ENCODE peak calls at places on chromosome 2, in five cellular contexts. C is stomach, O is sigmoid colon, G is upper lobe of left lung, U is A549. J is an unnamed sample.

GRCh38 chr2:26848336-26849055 is 564 bp downstream of the DPYSL5 start:
- DNase-seq in C (no peak), O (no peak), G (peak), U (peak), J (no peak)

GRCh38 chr2:134110532-134110931 is 143.3 kb upstream of the MGAT5 start:
- DNase-seq in C (no peak), O (no peak), G (no peak), U (no peak), J (no peak)

GRCh38 chr2:219562049-219563020 is 9.0 kb downstream of the OBSL1 start:
- DNase-seq in C (no peak), O (no peak), G (peak), U (no peak), J (no peak)

GRCh38 chr2:196259507-196260481 is 88.4 kb upstream of the STK17B start:
- DNase-seq in C (no peak), O (no peak), G (no peak), U (peak), J (no peak)

GRCh38 chr2:119549236-119549635 is 5.0 kb downstream of the CFAP221 start:
- DNase-seq in C (no peak), O (no peak), G (no peak), U (no peak), J (no peak)

GRCh38 chr2:223896751-223897320 is 48.3 kb downstream of the WDFY1 start:
- DNase-seq in C (no peak), O (no peak), G (no peak), U (no peak), J (no peak)

GRCh38 chr2:220270506-220271070 is 643.2 kb downstream of the SLC4A3 start:
- DNase-seq in C (no peak), O (no peak), G (no peak), U (no peak), J (no peak)

GRCh38 chr2:1234731-1235308 is 178.4 kb upstream of the TPO start:
- DNase-seq in C (no peak), O (no peak), G (no peak), U (no peak), J (no peak)

GRCh38 chr2:189798312-189799029 is 14.2 kb downstream of the PMS1 start:
- DNase-seq in C (no peak), O (no peak), G (no peak), U (peak), J (no peak)

GRCh38 chr2:201854221-201854801 is 48.0 kb downstream of the CDK15 start:
- DNase-seq in C (no peak), O (no peak), G (no peak), U (no peak), J (no peak)

GRCh38 chr2:239021224-239021623 is 173.3 kb downstream of the TWIST2 start:
- DNase-seq in C (no peak), O (peak), G (no peak), U (no peak), J (no peak)

GRCh38 chr2:127525692-127526141 is 572 bp downstream of the IWS1 start:
- DNase-seq in C (no peak), O (no peak), G (no peak), U (peak), J (peak)

GRCh38 chr2:36359006-36359580 is 3.5 kb downstream of the CRIM1 start:
- DNase-seq in C (no peak), O (no peak), G (no peak), U (no peak), J (no peak)

GRCh38 chr2:75608684-75609333 is 37.8 kb upstream of the MRPL19 start:
- DNase-seq in C (peak), O (no peak), G (peak), U (peak), J (peak)

GRCh38 chr2:75605770-75606535 is 40.6 kb upstream of the MRPL19 start:
- DNase-seq in C (no peak), O (no peak), G (no peak), U (peak), J (no peak)

GRCh38 chr2:69715964-69716363 is 26.0 kb upstream of the ANXA4 start:
- DNase-seq in C (no peak), O (no peak), G (no peak), U (peak), J (no peak)

GRCh38 chr2:242017086-242017485 is 147.6 kb downstream of the RTP5 start:
- DNase-seq in C (no peak), O (peak), G (no peak), U (no peak), J (no peak)

GRCh38 chr2:106314427-106314826 is 120.3 kb upstream of the UXS1 start:
- DNase-seq in C (no peak), O (no peak), G (no peak), U (no peak), J (no peak)

GRCh38 chr2:37026050-37026449 is 58.1 kb downstream of the HEATR5B start:
- DNase-seq in C (no peak), O (no peak), G (no peak), U (peak), J (no peak)

GRCh38 chr2:143955416-143956075 is 564.4 kb downstream of the ZEB2 start:
- DNase-seq in C (no peak), O (no peak), G (no peak), U (no peak), J (no peak)

GRCh38 chr2:127884436-127884835 is 1.3 kb downstream of the AMMECR1L start:
- DNase-seq in C (no peak), O (no peak), G (no peak), U (no peak), J (no peak)

GRCh38 chr2:156687715-156688114 is 251.5 kb downstream of the GPD2 start:
- DNase-seq in C (no peak), O (no peak), G (no peak), U (peak), J (no peak)

GRCh38 chr2:186612555-186613440 is 22.9 kb downstream of the ITGAV start:
- DNase-seq in C (no peak), O (no peak), G (no peak), U (no peak), J (no peak)

GRCh38 chr2:215548714-215549113 is 112.8 kb upstream of the FN1 start:
- DNase-seq in C (no peak), O (no peak), G (no peak), U (no peak), J (no peak)

GRCh38 chr2:215554689-215555088 is 118.8 kb upstream of the FN1 start:
- DNase-seq in C (no peak), O (no peak), G (no peak), U (no peak), J (no peak)

GRCh38 chr2:215550331-215550730 is 114.5 kb upstream of the FN1 start:
- DNase-seq in C (no peak), O (no peak), G (no peak), U (no peak), J (no peak)

GRCh38 chr2:215553946-215554345 is 118.1 kb upstream of the FN1 start:
- DNase-seq in C (no peak), O (no peak), G (no peak), U (no peak), J (no peak)

DNA sequence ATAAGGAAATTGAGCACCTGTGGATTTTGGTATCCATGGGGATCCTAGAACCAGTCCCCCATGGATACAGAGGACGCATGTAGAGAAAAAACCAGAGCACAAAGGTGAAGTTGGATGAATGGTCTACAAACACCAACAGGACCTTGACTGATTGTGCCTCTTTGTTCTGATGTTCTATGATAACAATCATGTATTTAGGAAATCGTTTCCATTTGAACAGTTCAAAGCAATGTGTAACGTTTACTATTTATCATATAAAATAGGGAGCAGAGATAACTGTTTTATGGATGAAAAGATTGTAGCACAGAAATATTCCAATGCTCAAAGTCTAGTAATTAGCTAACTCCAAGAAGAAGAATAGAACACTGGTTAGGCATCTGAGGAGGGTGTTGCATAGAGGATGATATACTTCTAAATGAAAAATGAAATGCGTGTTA is 116.3 kb upstream of the FN1 start:
- DNase-seq in C (no peak), O (no peak), G (no peak), U (no peak), J (no peak)
- TF ChIP-seq EP300 in C (no peak), O (no peak), G (no peak), U (no peak), J (no peak)

DNA sequence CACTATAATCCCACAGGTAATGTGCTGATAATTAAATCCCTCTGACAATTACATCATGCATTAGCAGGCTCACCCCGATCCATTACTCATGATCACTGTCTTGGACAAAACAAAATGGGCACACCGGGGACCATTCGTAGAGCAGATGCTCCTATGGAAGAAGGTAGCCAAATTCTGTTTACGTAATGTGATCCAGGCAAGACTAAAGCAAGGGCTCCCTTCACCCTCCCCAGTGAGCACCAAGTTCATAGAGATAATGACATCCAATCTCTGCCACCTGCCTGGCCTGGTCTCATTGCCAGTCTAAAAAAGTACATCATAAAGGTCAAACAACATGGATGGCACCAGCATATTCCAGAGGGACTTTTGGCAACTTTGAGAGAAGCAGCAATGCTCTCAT is 657.0 kb upstream of the SOX11 start:
- DNase-seq in C (no peak), O (no peak), G (no peak), U (no peak), J (no peak)
- TF ChIP-seq POLR2A in C (no peak), O (no peak), G (no peak), U (no peak), J (no peak)

DNA sequence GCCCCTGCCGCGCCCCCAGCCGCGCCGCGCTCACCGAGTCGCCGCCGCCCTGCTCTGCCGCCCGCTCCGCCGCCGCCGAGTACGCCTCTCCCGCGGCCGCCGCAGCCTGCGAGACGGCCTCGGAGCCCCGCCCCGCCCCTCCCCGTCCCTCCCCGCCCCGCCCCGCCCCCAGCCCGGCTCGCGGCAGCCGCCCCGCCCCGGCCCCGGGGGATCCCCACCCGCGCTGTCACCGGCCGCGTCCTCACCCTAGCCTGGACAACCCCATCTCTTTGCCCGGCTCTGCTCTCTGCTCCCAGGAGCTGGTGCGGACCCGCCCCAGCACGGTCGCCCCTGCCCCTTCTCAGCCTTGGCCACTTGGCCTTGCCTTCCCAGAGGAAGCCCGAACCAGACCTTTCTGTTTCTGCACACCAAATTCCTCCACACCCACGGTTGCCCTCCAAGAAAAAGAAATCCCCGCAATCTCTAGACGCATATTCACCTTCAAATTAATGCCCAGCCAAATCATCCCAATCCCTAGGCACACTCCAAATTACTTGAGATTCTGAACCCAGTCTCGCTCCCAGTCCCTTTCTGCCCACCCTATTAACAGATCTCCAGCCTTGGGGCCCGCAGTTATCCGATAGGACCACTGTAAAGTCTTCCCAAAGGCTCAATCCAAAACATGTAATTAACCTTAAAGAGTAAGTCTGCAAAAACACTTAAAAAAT is at the start of gene CYRIA:
- DNase-seq in C (peak), O (peak), G (peak), U (no peak), J (no peak)
- TF ChIP-seq EP300 in C (no peak), O (no peak), G (no peak), U (no peak), J (no peak)

GRCh38 chr2:169824373-169825333 is at the start of gene METTL5:
- DNase-seq in C (peak), O (peak), G (peak), U (peak), J (peak)
- TF ChIP-seq POLR2A in C (no peak), O (peak), G (no peak), U (peak), J (peak)